ENCODE peak calls at places on chromosomes 1 and 21, in six cellular contexts. One of them, this sample, is unnamed.

GRCh38 chr1:3356827-3357457 is 97.5 kb upstream of the ARHGEF16 start:
- DNase-seq in H9: no peak
- DNase-seq in IMR-90: no peak
- DNase-seq in neuronal stem cell: no peak
- DNase-seq in mesenchymal stem cell: no peak
- DNase-seq in H1: no peak
- DNase-seq in this sample: no peak

GRCh38 chr1:162062542-162063015 is 6.9 kb upstream of the NOS1AP start:
- DNase-seq in H9: no peak
- DNase-seq in IMR-90: peak; percentile 41
- DNase-seq in neuronal stem cell: no peak
- DNase-seq in mesenchymal stem cell: no peak
- DNase-seq in H1: no peak
- DNase-seq in this sample: no peak

GRCh38 chr1:3620708-3621107 is 4.1 kb upstream of the TPRG1L start:
- DNase-seq in H9: no peak
- DNase-seq in IMR-90: no peak
- DNase-seq in neuronal stem cell: no peak
- DNase-seq in mesenchymal stem cell: no peak
- DNase-seq in H1: no peak
- DNase-seq in this sample: no peak

GRCh38 chr1:8017495-8018310 is 8.4 kb downstream of the ERRFI1 start:
- DNase-seq in H9: no peak
- DNase-seq in IMR-90: no peak
- DNase-seq in neuronal stem cell: no peak
- DNase-seq in mesenchymal stem cell: peak; percentile 65
- DNase-seq in H1: no peak
- DNase-seq in this sample: peak; percentile 93

GRCh38 chr1:67683736-67684525 is 1.1 kb upstream of the GADD45A start:
- DNase-seq in H9: no peak
- DNase-seq in IMR-90: peak; percentile 79
- DNase-seq in neuronal stem cell: no peak
- DNase-seq in mesenchymal stem cell: peak; percentile 44
- DNase-seq in H1: no peak
- DNase-seq in this sample: no peak

GRCh38 chr21:41816583-41817165 is 49.8 kb upstream of the RIPK4 start:
- DNase-seq in H9: peak; percentile 74
- DNase-seq in IMR-90: peak; percentile 46
- DNase-seq in neuronal stem cell: peak; percentile 39
- DNase-seq in mesenchymal stem cell: peak; percentile 58
- DNase-seq in H1: peak; percentile 78
- DNase-seq in this sample: peak; percentile 55

GRCh38 chr1:35588197-35588910 is 15.2 kb downstream of the TFAP2E start:
- DNase-seq in H9: no peak
- DNase-seq in IMR-90: no peak
- DNase-seq in neuronal stem cell: no peak
- DNase-seq in mesenchymal stem cell: no peak
- DNase-seq in H1: no peak
- DNase-seq in this sample: no peak

GRCh38 chr1:55860816-55861519 is 645.8 kb upstream of the USP24 start:
- DNase-seq in H9: peak; percentile 38
- DNase-seq in IMR-90: peak; percentile 17
- DNase-seq in neuronal stem cell: no peak
- DNase-seq in mesenchymal stem cell: no peak
- DNase-seq in H1: peak; percentile 51
- DNase-seq in this sample: no peak

GRCh38 chr1:99180343-99180808 is 83.9 kb upstream of the PLPPR4 start:
- DNase-seq in H9: peak; percentile 71
- DNase-seq in IMR-90: peak; percentile 74
- DNase-seq in neuronal stem cell: peak; percentile 77
- DNase-seq in mesenchymal stem cell: peak; percentile 80
- DNase-seq in H1: peak; percentile 76
- DNase-seq in this sample: peak; percentile 65

GRCh38 chr1:115142616-115143015 is 53.3 kb upstream of the TSPAN2 start:
- DNase-seq in H9: no peak
- DNase-seq in IMR-90: peak; percentile 68
- DNase-seq in neuronal stem cell: no peak
- DNase-seq in mesenchymal stem cell: no peak
- DNase-seq in H1: no peak
- DNase-seq in this sample: no peak

GRCh38 chr21:42568377-42568776 is 54.7 kb downstream of the SLC37A1 start:
- DNase-seq in H9: no peak
- DNase-seq in IMR-90: no peak
- DNase-seq in neuronal stem cell: no peak
- DNase-seq in mesenchymal stem cell: no peak
- DNase-seq in H1: no peak
- DNase-seq in this sample: no peak

GRCh38 chr1:71706030-71706671 is 576.2 kb downstream of the NEGR1 start:
- DNase-seq in H9: no peak
- DNase-seq in IMR-90: peak; percentile 15
- DNase-seq in neuronal stem cell: no peak
- DNase-seq in mesenchymal stem cell: no peak
- DNase-seq in H1: no peak
- DNase-seq in this sample: no peak

GRCh38 chr21:43912910-43913309 is 47.9 kb downstream of the AGPAT3 start:
- DNase-seq in H9: no peak
- DNase-seq in IMR-90: no peak
- DNase-seq in neuronal stem cell: no peak
- DNase-seq in mesenchymal stem cell: no peak
- DNase-seq in H1: no peak
- DNase-seq in this sample: no peak

GRCh38 chr1:25343872-25344271 is 5.7 kb downstream of the TMEM50A start:
- DNase-seq in H9: no peak
- DNase-seq in IMR-90: peak; percentile 89
- DNase-seq in neuronal stem cell: no peak
- DNase-seq in mesenchymal stem cell: peak; percentile 48
- DNase-seq in H1: no peak
- DNase-seq in this sample: peak; percentile 56

GRCh38 chr1:227604446-227604845 is 41.1 kb downstream of the ZNF678 start:
- DNase-seq in H9: no peak
- DNase-seq in IMR-90: no peak
- DNase-seq in neuronal stem cell: no peak
- DNase-seq in mesenchymal stem cell: no peak
- DNase-seq in H1: no peak
- DNase-seq in this sample: no peak

GRCh38 chr1:238187575-238187949 is 296.8 kb upstream of the ZP4 start:
- DNase-seq in H9: no peak
- DNase-seq in IMR-90: no peak
- DNase-seq in neuronal stem cell: no peak
- DNase-seq in mesenchymal stem cell: no peak
- DNase-seq in H1: no peak
- DNase-seq in this sample: no peak

GRCh38 chr1:56033321-56034037 is 545.9 kb downstream of the PLPP3 start:
- DNase-seq in H9: no peak
- DNase-seq in IMR-90: no peak
- DNase-seq in neuronal stem cell: no peak
- DNase-seq in mesenchymal stem cell: no peak
- DNase-seq in H1: no peak
- DNase-seq in this sample: no peak

GRCh38 chr1:71236503-71236902 is 155.7 kb upstream of the ZRANB2 start:
- DNase-seq in H9: no peak
- DNase-seq in IMR-90: no peak
- DNase-seq in neuronal stem cell: no peak
- DNase-seq in mesenchymal stem cell: no peak
- DNase-seq in H1: no peak
- DNase-seq in this sample: no peak

GRCh38 chr1:37765937-37766664 is 1.2 kb upstream of the EPHA10 start:
- DNase-seq in H9: peak; percentile 56
- DNase-seq in IMR-90: no peak
- DNase-seq in neuronal stem cell: no peak
- DNase-seq in mesenchymal stem cell: no peak
- DNase-seq in H1: peak; percentile 72
- DNase-seq in this sample: no peak

GRCh38 chr1:62281922-62282555 is 37.2 kb downstream of the KANK4 start:
- DNase-seq in H9: no peak
- DNase-seq in IMR-90: no peak
- DNase-seq in neuronal stem cell: no peak
- DNase-seq in mesenchymal stem cell: no peak
- DNase-seq in H1: no peak
- DNase-seq in this sample: no peak

GRCh38 chr1:201542166-201543045 is 3.5 kb downstream of the NAV1 start:
- DNase-seq in H9: no peak
- DNase-seq in IMR-90: peak; percentile 84
- DNase-seq in neuronal stem cell: no peak
- DNase-seq in mesenchymal stem cell: peak; percentile 79
- DNase-seq in H1: no peak
- DNase-seq in this sample: peak; percentile 32

GRCh38 chr1:3553940-3554223 is 57.4 kb downstream of the MEGF6 start:
- DNase-seq in H9: no peak
- DNase-seq in IMR-90: no peak
- DNase-seq in neuronal stem cell: no peak
- DNase-seq in mesenchymal stem cell: no peak
- DNase-seq in H1: no peak
- DNase-seq in this sample: no peak

GRCh38 chr1:153415850-153416570 is at the start of gene S100A7A:
- DNase-seq in H9: no peak
- DNase-seq in IMR-90: no peak
- DNase-seq in neuronal stem cell: no peak
- DNase-seq in mesenchymal stem cell: no peak
- DNase-seq in H1: no peak
- DNase-seq in this sample: no peak

GRCh38 chr21:32934829-32935228 is 90.9 kb upstream of the OLIG2 start:
- DNase-seq in H9: peak; percentile 17
- DNase-seq in IMR-90: no peak
- DNase-seq in neuronal stem cell: no peak
- DNase-seq in mesenchymal stem cell: no peak
- DNase-seq in H1: no peak
- DNase-seq in this sample: no peak
- H4K91ac ChIP-seq in H9: no peak overlapping the region
- H4K91ac ChIP-seq in IMR-90: no peak overlapping the region
- H4K91ac ChIP-seq in neuronal stem cell: no peak overlapping the region
- H4K91ac ChIP-seq in mesenchymal stem cell: no peak overlapping the region
- H4K91ac ChIP-seq in H1: no peak overlapping the region
- H4K91ac ChIP-seq in this sample: no peak overlapping the region

DNA sequence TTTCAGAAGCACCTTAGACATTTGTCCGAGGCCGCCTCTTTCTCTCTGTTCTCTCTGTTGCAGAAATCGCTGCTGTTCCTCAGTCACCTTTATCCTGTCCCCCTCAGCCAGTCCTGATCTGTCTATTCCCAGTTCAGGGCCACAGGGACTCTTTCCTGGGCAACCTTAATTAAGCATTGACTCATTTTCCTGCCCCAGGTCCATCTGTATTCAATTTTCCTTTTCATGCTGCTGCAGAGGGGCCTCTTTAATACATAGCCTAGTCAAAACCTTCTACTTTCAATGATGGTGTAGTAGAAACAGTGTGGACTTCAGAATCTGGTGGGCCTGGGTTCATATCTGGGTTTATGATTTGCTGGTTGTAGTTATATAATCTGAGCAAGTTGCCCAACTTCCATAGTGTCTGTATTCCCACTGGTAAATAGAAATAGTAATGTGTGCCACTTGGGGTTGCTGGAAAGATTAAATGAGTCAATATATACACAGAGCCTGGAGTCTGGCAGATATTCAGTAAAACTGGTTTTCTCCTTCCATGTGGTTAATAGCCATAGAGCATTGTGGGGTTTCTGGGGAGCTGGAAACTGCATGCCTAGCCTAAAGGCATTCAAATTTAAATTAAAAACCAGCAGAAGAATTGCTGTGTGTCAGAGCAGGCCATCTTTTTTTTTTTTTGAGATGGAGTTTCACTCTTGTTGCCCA is 4.5 kb downstream of the TRAF5 start:
- DNase-seq in H9: no peak
- DNase-seq in IMR-90: peak; percentile 68
- DNase-seq in neuronal stem cell: no peak
- DNase-seq in mesenchymal stem cell: no peak
- DNase-seq in H1: no peak
- DNase-seq in this sample: no peak
- H3K79me1 ChIP-seq in H9: no peaks in the 10 kb centered on the region
- H3K79me1 ChIP-seq in IMR-90: peaks cover 87% of the 10 kb centered on the region
- H3K79me1 ChIP-seq in neuronal stem cell: peaks cover 3% of the 10 kb centered on the region
- H3K79me1 ChIP-seq in mesenchymal stem cell: peaks cover 30% of the 10 kb centered on the region
- H3K79me1 ChIP-seq in H1: peaks cover 20% of the 10 kb centered on the region
- H3K79me1 ChIP-seq in this sample: peaks cover 5% of the 10 kb centered on the region

GRCh38 chr1:184221087-184221486 is 165.7 kb upstream of the C1orf21 start:
- DNase-seq in H9: no peak
- DNase-seq in IMR-90: no peak
- DNase-seq in neuronal stem cell: no peak
- DNase-seq in mesenchymal stem cell: no peak
- DNase-seq in H1: no peak
- DNase-seq in this sample: no peak

GRCh38 chr1:184222561-184223157 is 164.2 kb upstream of the C1orf21 start:
- DNase-seq in H9: peak; percentile 54
- DNase-seq in IMR-90: peak; percentile 55
- DNase-seq in neuronal stem cell: no peak
- DNase-seq in mesenchymal stem cell: peak; percentile 53
- DNase-seq in H1: peak; percentile 83
- DNase-seq in this sample: peak; percentile 35

GRCh38 chr1:184219414-184219813 is 167.4 kb upstream of the C1orf21 start:
- DNase-seq in H9: no peak
- DNase-seq in IMR-90: no peak
- DNase-seq in neuronal stem cell: no peak
- DNase-seq in mesenchymal stem cell: no peak
- DNase-seq in H1: no peak
- DNase-seq in this sample: no peak

GRCh38 chr1:184225501-184226487 is 161.0 kb upstream of the C1orf21 start:
- DNase-seq in H9: no peak
- DNase-seq in IMR-90: no peak
- DNase-seq in neuronal stem cell: no peak
- DNase-seq in mesenchymal stem cell: no peak
- DNase-seq in H1: no peak
- DNase-seq in this sample: no peak

DNA sequence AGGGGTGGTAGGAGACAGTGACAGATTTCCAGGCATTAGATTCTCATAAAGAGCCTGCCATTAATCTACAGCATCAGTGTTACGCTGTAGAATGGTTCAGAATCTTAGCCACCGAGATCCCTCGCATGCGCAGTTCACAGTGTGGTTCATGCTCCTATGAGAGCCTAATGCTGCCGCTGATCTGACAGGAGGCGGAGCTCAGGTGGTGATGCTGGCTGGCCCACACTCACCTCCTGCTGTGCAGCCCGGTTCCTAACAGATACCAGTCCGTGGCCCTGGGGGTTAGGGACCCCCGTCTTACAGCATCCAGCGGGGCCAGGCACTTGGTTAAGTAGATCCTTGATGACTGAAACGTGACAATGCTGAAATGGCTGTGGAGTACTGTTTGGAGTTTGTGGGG is 163.6 kb upstream of the C1orf21 start:
- DNase-seq in H9: peak; percentile 54
- DNase-seq in IMR-90: no peak
- DNase-seq in neuronal stem cell: no peak
- DNase-seq in mesenchymal stem cell: no peak
- DNase-seq in H1: peak; percentile 66
- DNase-seq in this sample: peak; percentile 18
- H2AFZ ChIP-seq in H9: no peak overlapping the region
- H2AFZ ChIP-seq in IMR-90: peak overlapping the region; percentile 14
- H2AFZ ChIP-seq in neuronal stem cell: no peak overlapping the region
- H2AFZ ChIP-seq in mesenchymal stem cell: no peak overlapping the region
- H2AFZ ChIP-seq in H1: no peak overlapping the region
- H2AFZ ChIP-seq in this sample: no peak overlapping the region

DNA sequence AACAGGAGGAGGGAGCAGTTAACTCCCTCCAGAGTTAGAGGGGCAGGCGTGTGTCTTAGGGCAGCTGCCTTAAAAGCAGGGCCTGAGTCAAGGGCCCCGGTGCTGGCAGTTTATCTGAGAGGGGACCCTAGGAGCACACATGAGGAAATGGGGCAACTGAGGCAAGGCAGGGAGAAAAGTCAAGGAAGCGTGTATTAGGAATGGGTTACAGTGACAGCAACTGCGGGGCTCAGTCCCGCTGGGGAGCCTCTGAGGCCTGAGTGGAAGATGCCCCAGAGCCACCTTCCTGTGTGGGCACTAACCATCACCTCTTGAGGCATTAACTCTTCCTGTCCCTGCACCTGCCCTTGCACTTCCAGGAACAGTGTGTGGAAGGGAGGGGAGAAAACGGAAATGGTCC is 276.3 kb downstream of the MATN1 start:
- DNase-seq in H9: peak; percentile 11
- DNase-seq in IMR-90: no peak
- DNase-seq in neuronal stem cell: no peak
- DNase-seq in mesenchymal stem cell: no peak
- DNase-seq in H1: no peak
- DNase-seq in this sample: no peak
- H4K91ac ChIP-seq in H9: no peak overlapping the region
- H4K91ac ChIP-seq in IMR-90: no peak overlapping the region
- H4K91ac ChIP-seq in neuronal stem cell: peak overlapping the region; percentile 75
- H4K91ac ChIP-seq in mesenchymal stem cell: no peak overlapping the region
- H4K91ac ChIP-seq in H1: no peak overlapping the region
- H4K91ac ChIP-seq in this sample: no peak overlapping the region

This sample was measured in trophoblast cell.